ENCODE peak calls at places on chromosomes 11 and 22, in five cellular contexts. J is neural crest cell, C is prostate gland, O is AG09319, T is heart left ventricle. Q is an unnamed sample.

GRCh38 chr11:79486239-79486984 is 45.6 kb upstream of the TENM4 start:
- DNase-seq in J (no peak), C (no peak), O (no peak), T (no peak), Q (no peak)

GRCh38 chr22:30234786-30235470 is 11.6 kb downstream of the LIF start:
- DNase-seq in J (no peak), C (no peak), O (no peak), T (no peak), Q (no peak)

GRCh38 chr11:67048515-67048914 is 8.1 kb upstream of the RHOD start:
- DNase-seq in J (no peak), C (no peak), O (no peak), T (no peak), Q (no peak)

GRCh38 chr11:68843052-68843561 is 1.4 kb upstream of the CPT1A start:
- DNase-seq in J (no peak), C (no peak), O (no peak), T (no peak), Q (no peak)

GRCh38 chr11:66910016-66910415 is 48.2 kb downstream of the PC start:
- DNase-seq in J (no peak), C (no peak), O (no peak), T (no peak), Q (no peak)

GRCh38 chr22:39114157-39114511 is 17.1 kb downstream of the APOBEC3H start:
- DNase-seq in J (no peak), C (no peak), O (no peak), T (no peak), Q (no peak)

GRCh38 chr22:35915477-35916013 is 113.1 kb downstream of the RBFOX2 start:
- DNase-seq in J (no peak), C (no peak), O (no peak), T (no peak), Q (no peak)

GRCh38 chr11:119103793-119104192 is 2.1 kb upstream of the DPAGT1 start:
- DNase-seq in J (no peak), C (no peak), O (no peak), T (no peak), Q (no peak)

GRCh38 chr11:67300256-67300755 is 3.0 kb upstream of the SSH3 start:
- DNase-seq in J (no peak), C (no peak), O (no peak), T (no peak), Q (no peak)

GRCh38 chr11:27783701-27784355 is 83.6 kb upstream of the BDNF start:
- DNase-seq in J (no peak), C (no peak), O (no peak), T (no peak), Q (no peak)

GRCh38 chr11:13963949-13964770 is 1.6 kb downstream of the SPON1 start:
- DNase-seq in J (no peak), C (no peak), O (no peak), T (peak), Q (no peak)

GRCh38 chr22:32158712-32159533 is at the start of gene C22orf42:
- DNase-seq in J (no peak), C (no peak), O (no peak), T (no peak), Q (peak)

GRCh38 chr11:119295178-119295577 is 21.8 kb downstream of the MCAM start:
- DNase-seq in J (no peak), C (no peak), O (peak), T (no peak), Q (no peak)

GRCh38 chr11:65538232-65538914 is 13.5 kb downstream of the SCYL1 start:
- DNase-seq in J (no peak), C (no peak), O (no peak), T (no peak), Q (no peak)

GRCh38 chr22:45098056-45098455 is 65.7 kb upstream of the NUP50 start:
- DNase-seq in J (no peak), C (no peak), O (no peak), T (no peak), Q (no peak)

GRCh38 chr22:49753276-49753884 is 74.3 kb downstream of the BRD1 start:
- DNase-seq in J (no peak), C (no peak), O (no peak), T (no peak), Q (no peak)

GRCh38 chr11:125464266-125464662 is 31.8 kb downstream of the FEZ1 start:
- DNase-seq in J (no peak), C (no peak), O (no peak), T (no peak), Q (peak)

GRCh38 chr11:63951779-63952536 is 13.2 kb downstream of the NAA40 start:
- DNase-seq in J (no peak), C (peak), O (no peak), T (no peak), Q (no peak)

GRCh38 chr11:87224486-87224885 is 186.8 kb downstream of the TMEM135 start:
- DNase-seq in J (no peak), C (no peak), O (no peak), T (no peak), Q (no peak)

GRCh38 chr22:24500251-24500820 is 5.2 kb downstream of the UPB1 start:
- DNase-seq in J (no peak), C (no peak), O (no peak), T (no peak), Q (no peak)

GRCh38 chr11:44684886-44685285 is 41.9 kb upstream of the TSPAN18 start:
- DNase-seq in J (no peak), C (no peak), O (no peak), T (no peak), Q (no peak)

GRCh38 chr11:68312117-68312779 is at the start of gene LRP5:
- DNase-seq in J (no peak), C (no peak), O (no peak), T (no peak), Q (no peak)

GRCh38 chr11:94734563-94735275 is 33.4 kb upstream of the AMOTL1 start:
- DNase-seq in J (no peak), C (no peak), O (no peak), T (no peak), Q (no peak)

DNA sequence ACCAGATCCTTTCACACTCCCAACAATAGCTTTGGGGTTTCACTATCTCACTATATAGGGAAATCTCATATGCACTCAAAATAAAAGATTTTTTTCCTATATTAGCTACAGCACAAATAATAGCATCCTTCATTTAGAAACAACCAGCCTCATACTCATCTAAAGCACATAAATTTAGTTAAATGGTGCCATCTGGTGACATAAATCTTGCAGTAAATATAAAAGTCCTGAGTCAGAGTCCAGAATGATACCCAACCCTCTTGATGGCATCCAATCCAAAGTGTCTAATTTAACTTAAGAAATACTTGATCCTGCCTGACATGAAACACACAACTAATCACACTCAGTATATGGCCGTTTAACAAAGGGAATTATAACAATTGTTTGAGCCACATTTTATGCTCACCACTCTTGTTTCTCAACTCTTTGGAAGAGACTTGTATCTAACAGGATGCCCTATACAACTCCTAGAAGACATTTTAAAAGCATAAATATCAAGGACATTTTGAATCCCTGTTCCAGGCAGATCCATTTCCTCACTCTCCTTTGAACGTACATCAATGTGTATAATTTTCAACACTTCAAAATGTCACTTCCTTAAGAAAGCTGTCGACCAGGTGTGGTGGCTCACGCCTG is 36.2 kb downstream of the DLG2 start:
- DNase-seq in J (no peak), C (no peak), O (peak), T (no peak), Q (no peak)
- TF ChIP-seq CTCF in J (peak), C (peak), O (peak), T (peak), Q (peak)

DNA sequence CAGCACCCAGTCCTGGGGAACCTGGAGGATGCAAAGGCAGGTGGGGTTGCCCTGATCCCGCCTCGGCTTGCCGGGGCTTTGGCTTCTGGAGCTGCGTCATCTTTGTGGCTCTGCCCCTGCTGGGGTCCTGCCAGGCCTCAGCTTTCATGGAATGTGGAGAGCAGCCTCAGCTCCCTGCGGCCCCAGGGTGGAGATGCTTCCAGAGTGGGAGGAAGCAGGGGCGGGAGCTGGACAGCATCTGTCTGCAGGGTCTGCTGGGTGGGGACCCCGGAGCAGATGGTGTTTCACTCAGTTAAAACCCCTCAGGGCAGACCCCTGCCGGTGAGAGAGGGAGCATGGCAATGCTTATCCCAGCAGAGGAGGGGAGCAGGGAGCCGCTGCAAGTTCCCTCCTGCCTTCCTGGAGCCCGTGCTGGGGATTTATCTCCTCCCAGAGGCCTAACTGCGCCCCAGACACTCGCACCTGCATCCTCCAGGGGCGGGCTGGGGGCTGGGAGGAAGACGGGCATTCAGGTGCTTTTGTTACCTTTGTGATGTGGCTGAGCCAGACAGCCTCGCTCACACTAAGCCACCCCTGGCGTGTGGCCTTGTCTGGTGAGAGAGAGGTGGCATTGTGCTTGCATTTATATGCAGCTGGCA is 15.7 kb downstream of the GRIK4 start:
- DNase-seq in J (peak), C (no peak), O (no peak), T (no peak), Q (no peak)
- TF ChIP-seq CTCF in J (peak), C (no peak), O (peak), T (no peak), Q (peak)

DNA sequence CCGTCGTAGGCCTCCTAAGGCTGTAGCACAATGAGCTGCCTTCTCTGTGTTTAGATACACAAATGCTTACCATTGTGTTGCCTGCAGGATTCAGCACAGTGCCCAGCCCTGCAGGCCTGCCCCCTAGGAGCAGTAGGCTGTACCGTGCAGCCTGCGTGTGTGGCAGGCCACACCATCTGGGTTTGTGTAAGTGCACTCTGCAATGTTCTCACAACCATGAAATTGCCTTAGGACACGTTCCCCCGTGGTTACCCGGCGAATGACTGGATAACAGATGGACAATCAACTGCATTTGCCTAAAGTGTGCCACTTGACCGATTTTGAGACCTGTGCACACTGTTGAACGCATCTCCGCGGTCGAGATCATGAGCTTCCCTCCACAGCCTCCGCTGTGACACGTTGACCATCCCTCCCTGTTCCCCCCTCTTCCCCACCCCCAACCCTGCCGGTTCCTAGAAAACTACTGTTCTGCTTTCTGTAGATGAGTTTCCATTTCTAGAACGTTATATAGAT is 22.1 kb upstream of the CTSD start:
- DNase-seq in J (no peak), C (no peak), O (no peak), T (no peak), Q (no peak)
- TF ChIP-seq CTCF in J (no peak), C (no peak), O (no peak), T (no peak), Q (no peak)

GRCh38 chr22:22784249-22785039 is 103.2 kb upstream of the IGLL5 start:
- DNase-seq in J (no peak), C (no peak), O (no peak), T (no peak), Q (no peak)
- TF ChIP-seq CTCF in J (no peak), C (no peak), O (no peak), T (no peak), Q (no peak)

DNA sequence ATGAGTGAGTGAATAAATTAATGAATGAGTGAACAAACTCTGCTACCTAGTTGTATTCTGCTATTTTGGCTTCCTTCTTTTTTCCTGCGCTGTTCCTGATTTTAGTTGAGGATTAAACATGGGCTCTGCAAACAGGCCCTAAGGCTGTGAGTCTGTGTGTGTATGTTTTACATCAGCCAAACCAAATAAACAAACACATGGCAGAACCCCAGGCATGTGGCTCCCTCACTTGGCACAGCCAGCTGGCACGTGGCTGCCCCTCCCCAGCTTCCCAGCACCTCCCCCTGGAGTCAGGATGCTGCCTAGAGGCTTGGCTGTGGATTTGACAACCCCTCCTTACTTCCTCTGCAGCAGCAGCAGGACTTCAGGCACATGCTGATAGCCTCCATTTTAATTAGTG is 593.2 kb downstream of the INSC start:
- DNase-seq in J (no peak), C (peak), O (peak), T (peak), Q (peak)
- TF ChIP-seq CTCF in J (no peak), C (no peak), O (no peak), T (no peak), Q (peak)

GRCh38 chr11:74318241-74318932 is 6.9 kb upstream of the P4HA3 start:
- DNase-seq in J (no peak), C (no peak), O (no peak), T (no peak), Q (no peak)

GRCh38 chr11:74319139-74319538 is 7.7 kb upstream of the P4HA3 start:
- DNase-seq in J (no peak), C (no peak), O (no peak), T (no peak), Q (no peak)

GRCh38 chr11:74320538-74320937 is 9.1 kb upstream of the P4HA3 start:
- DNase-seq in J (no peak), C (no peak), O (no peak), T (no peak), Q (no peak)

GRCh38 chr11:74322667-74323066 is 11.2 kb upstream of the P4HA3 start:
- DNase-seq in J (no peak), C (no peak), O (no peak), T (peak), Q (no peak)

DNA sequence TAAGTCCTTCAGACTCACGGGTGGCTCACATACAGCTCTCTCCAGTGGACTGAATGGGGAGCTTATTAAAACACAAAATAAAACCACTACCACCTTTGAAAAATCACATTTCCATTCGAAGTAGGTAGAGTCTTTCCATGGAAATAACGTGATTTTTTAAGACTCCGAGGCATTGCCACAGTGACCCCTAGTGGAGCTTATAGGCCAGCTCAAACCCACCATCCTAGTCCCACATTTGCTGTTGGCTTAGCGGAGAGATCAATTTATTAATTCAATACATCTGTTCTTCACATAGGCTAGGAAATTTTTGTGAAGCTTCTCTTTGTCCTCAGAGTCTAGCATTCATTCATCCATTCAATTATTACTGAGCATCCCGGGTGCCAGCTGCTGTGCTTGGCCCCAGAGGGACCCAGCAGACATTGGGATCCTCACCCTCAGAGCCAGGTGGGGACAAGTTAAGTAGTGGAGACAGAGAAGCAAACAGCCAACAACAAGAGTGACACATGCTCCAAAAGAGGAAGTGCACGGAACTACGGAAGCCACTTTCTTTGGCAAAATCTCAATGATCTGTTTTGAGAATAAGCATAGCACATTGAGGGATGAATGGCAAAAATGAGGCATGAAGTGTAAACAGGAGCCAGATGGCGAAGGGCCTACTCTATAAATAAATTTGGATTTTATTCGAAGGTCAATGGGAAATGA is 10.2 kb upstream of the P4HA3 start:
- DNase-seq in J (no peak), C (no peak), O (no peak), T (no peak), Q (no peak)
- TF ChIP-seq CTCF in J (peak), C (no peak), O (peak), T (peak), Q (peak)

GRCh38 chr11:117842131-117842941 is 17.8 kb upstream of the FXYD2 start:
- DNase-seq in J (no peak), C (no peak), O (no peak), T (peak), Q (peak)

GRCh38 chr11:117840881-117841581 is 16.5 kb upstream of the FXYD2 start:
- DNase-seq in J (no peak), C (no peak), O (no peak), T (no peak), Q (peak)

GRCh38 chr11:117841582-117842031 is 17.1 kb upstream of the FXYD2 start:
- DNase-seq in J (no peak), C (no peak), O (no peak), T (no peak), Q (peak)

GRCh38 chr11:117839234-117839882 is 14.8 kb upstream of the FXYD2 start:
- DNase-seq in J (no peak), C (no peak), O (no peak), T (no peak), Q (no peak)

DNA sequence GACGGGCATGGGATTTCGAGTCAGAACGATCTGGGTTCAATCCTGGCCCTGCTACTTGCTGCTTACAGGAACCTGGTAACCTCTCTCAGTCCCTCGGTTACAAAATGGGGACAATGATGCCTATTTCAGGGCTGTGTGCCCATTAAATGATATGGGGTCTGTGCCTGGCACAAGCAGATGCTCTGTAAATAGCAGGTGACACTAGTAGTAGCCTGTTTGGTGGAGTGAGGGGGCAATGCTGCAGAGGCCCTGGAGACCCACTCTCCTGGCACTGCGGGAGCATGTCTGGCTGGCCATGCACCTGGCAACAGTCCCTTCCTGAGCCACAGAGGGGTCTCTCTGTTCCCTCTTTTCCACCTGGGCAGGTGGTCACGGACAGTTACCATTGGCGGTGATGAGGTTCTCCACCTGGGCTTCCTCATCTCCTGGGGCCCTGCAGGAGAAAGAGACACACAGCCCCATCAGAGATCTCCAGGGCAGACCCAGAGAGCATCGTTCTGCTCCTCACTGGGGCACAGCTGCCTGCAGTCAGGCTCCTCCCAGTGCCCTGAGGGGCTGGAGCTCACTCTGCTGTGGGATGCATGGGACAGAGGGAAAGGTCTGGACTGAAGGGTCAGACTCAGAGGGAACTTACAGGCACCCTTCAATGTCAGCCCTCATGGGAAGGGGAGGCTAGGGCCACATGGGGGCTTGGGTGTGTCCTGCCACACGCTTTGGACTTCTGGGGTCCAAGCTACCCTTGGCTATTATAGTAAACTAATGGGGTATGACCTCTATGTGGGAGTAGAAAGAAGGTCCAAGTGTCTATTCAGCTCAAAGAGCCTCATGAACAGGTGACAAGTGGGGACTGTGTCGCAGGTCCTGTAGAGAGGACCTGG is 15.6 kb upstream of the FXYD2 start:
- DNase-seq in J (no peak), C (no peak), O (no peak), T (no peak), Q (peak)
- TF ChIP-seq CTCF in J (no peak), C (no peak), O (no peak), T (no peak), Q (no peak)

GRCh38 chr11:10861047-10861446 is 3.2 kb upstream of the ZBED5 start:
- DNase-seq in J (no peak), C (no peak), O (no peak), T (no peak), Q (no peak)
- TF ChIP-seq CTCF in J (no peak), C (no peak), O (no peak), T (no peak), Q (no peak)

GRCh38 chr22:18078329-18079041 is 695 bp downstream of the PEX26 start:
- DNase-seq in J (no peak), C (no peak), O (no peak), T (no peak), Q (no peak)
- TF ChIP-seq CTCF in J (peak), C (no peak), O (no peak), T (no peak), Q (no peak)